ENCODE peak calls at places on chromosomes 7 and 10, in eight cellular contexts. U, I, W, R, X, J, Z and P are unnamed samples.

GRCh38 chr7:159197066-159197975 is 52.7 kb upstream of the VIPR2 start:
- DNase-seq in Z (no peak), U (no peak), J (no peak), W (peak; percentile 23), I (no peak), R (no peak), X (peak; percentile 74), P (no peak)

GRCh38 chr7:101816499-101817030 is 861 bp upstream of the CUX1 start:
- DNase-seq in J (no peak), Z (peak; percentile 56), X (peak; percentile 45), R (peak; percentile 33), W (no peak), U (no peak), I (peak; percentile 44), P (no peak)

GRCh38 chr10:110803830-110804338 is 67.8 kb upstream of the PDCD4 start:
- DNase-seq in X (peak; percentile 61), I (peak; percentile 49), Z (peak; percentile 66), R (peak; percentile 58), U (no peak), J (peak; percentile 34), W (peak; percentile 77), P (no peak)

GRCh38 chr7:100351657-100352058 is 6.3 kb upstream of the PILRB start:
- DNase-seq in J (no peak), R (no peak), U (no peak), X (no peak), Z (no peak), I (no peak), W (no peak), P (no peak)

GRCh38 chr10:95767884-95768556 is 12.1 kb downstream of the ENTPD1 start:
- DNase-seq in Z (peak; percentile 56), X (no peak), J (peak; percentile 36), U (no peak), W (no peak), I (peak; percentile 82), R (no peak), P (no peak)

GRCh38 chr10:69359089-69360025 is 57.4 kb downstream of the TACR2 start:
- DNase-seq in R (no peak), W (no peak), X (peak; percentile 73), I (peak; percentile 68), J (peak; percentile 25), U (no peak), Z (peak; percentile 77), P (no peak)

GRCh38 chr7:102453319-102453718 is 11.3 kb downstream of the ALKBH4 start:
- DNase-seq in U (no peak), J (no peak), W (no peak), R (no peak), X (no peak), Z (no peak), I (no peak), P (no peak)

GRCh38 chr7:50348469-50349162 is 44.1 kb downstream of the IKZF1 start:
- DNase-seq in Z (no peak), X (no peak), R (no peak), I (no peak), U (no peak), J (no peak), W (no peak), P (no peak)

GRCh38 chr10:71747808-71748523 is 25.4 kb downstream of the VSIR start:
- DNase-seq in X (no peak), W (no peak), Z (no peak), J (no peak), R (no peak), I (no peak), U (no peak), P (no peak)

GRCh38 chr7:52719677-52720076 is 315.8 kb upstream of the POM121L12 start:
- DNase-seq in I (no peak), R (no peak), Z (no peak), U (no peak), W (no peak), J (peak; percentile 25), X (no peak), P (no peak)

GRCh38 chr10:33306126-33306525 is 28.3 kb downstream of the NRP1 start:
- DNase-seq in W (no peak), X (no peak), Z (peak; percentile 50), R (no peak), I (peak; percentile 79), J (peak; percentile 46), U (no peak), P (no peak)

GRCh38 chr7:130566168-130566897 is 74.4 kb downstream of the MEST start:
- DNase-seq in X (no peak), R (peak; percentile 24), J (peak; percentile 32), W (no peak), Z (peak; percentile 98), U (no peak), I (peak; percentile 62), P (no peak)

GRCh38 chr7:30027915-30028748 is at the start of gene PLEKHA8:
- DNase-seq in U (peak; percentile 87), Z (peak; percentile 90), W (peak; percentile 94), X (peak; percentile 85), I (peak; percentile 82), J (peak; percentile 89), R (peak; percentile 80), P (peak; percentile 95)

GRCh38 chr7:118068-118802 is 74.1 kb upstream of the FAM20C start:
- DNase-seq in U (no peak), X (no peak), J (no peak), Z (no peak), R (no peak), W (no peak), I (no peak), P (no peak)

GRCh38 chr7:100827330-100828226 is at the start of gene EPHB4:
- DNase-seq in Z (peak; percentile 90), I (peak; percentile 89), W (peak; percentile 98), R (peak; percentile 44), J (peak; percentile 91), U (peak; percentile 76), X (peak; percentile 80), P (peak; percentile 92)

GRCh38 chr7:33673029-33673700 is 232.2 kb upstream of the BMPER start:
- DNase-seq in W (peak; percentile 80), I (no peak), X (no peak), R (no peak), Z (no peak), U (no peak), J (no peak), P (no peak)
- TF ChIP-seq CTCF in W (peak; percentile 73), I (no peak), X (no peak), R (no peak), Z (no peak), U (no peak), J (no peak), P (no peak)

GRCh38 chr7:117220836-117221235 is 102.0 kb downstream of the WNT2 start:
- DNase-seq in R (no peak), J (no peak), W (peak; percentile 47), U (no peak), Z (no peak), I (no peak), X (no peak), P (no peak)

GRCh38 chr7:117217121-117217520 is 105.7 kb downstream of the WNT2 start:
- DNase-seq in J (no peak), Z (no peak), R (no peak), X (no peak), I (no peak), U (no peak), W (no peak), P (no peak)

GRCh38 chr7:117217636-117218035 is 105.2 kb downstream of the WNT2 start:
- DNase-seq in Z (peak; percentile 33), R (no peak), X (no peak), U (no peak), I (peak; percentile 26), J (peak; percentile 59), W (no peak), P (no peak)

GRCh38 chr7:117219485-117219884 is 103.4 kb downstream of the WNT2 start:
- DNase-seq in Z (peak; percentile 19), I (peak; percentile 28), W (no peak), X (peak; percentile 6), J (no peak), U (no peak), R (no peak), P (no peak)

DNA sequence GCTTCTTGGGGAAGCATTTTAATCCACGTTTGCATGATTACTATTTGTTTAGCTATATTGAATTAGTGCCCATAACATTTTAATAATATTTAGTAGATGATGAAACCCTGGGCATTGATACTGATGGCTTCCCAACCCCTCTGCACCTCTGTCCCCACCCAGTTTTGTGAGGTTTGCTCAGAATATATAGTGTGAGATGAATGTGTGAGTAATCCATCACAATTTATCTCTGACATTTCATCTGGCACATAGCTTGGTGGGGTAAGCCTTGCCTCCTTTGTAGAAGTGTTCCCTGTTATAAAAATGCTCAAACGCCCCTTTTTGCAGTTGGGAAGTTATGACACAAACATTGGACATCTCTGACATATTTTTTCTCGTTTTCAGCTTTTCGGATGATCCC is 104.2 kb downstream of the WNT2 start:
- DNase-seq in U (no peak), Z (no peak), I (no peak), R (no peak), W (no peak), J (no peak), X (no peak), P (no peak)
- TF ChIP-seq CTCF in U (no peak), Z (no peak), I (no peak), R (no peak), W (no peak), J (no peak), X (no peak), P (no peak)

GRCh38 chr7:14602851-14603250 is 299.7 kb downstream of the DGKB start:
- DNase-seq in J (no peak), U (no peak), Z (no peak), X (no peak), W (no peak), R (no peak), I (no peak), P (no peak)

GRCh38 chr7:14598978-14599377 is 303.6 kb downstream of the DGKB start:
- DNase-seq in J (peak; percentile 14), I (peak; percentile 62), X (peak; percentile 16), W (no peak), R (no peak), Z (peak; percentile 3), U (no peak), P (no peak)

GRCh38 chr7:14606101-14606500 is 296.4 kb downstream of the DGKB start:
- DNase-seq in Z (peak; percentile 40), J (peak; percentile 17), U (no peak), X (no peak), I (no peak), W (no peak), R (no peak), P (no peak)

GRCh38 chr7:14600766-14601367 is 301.7 kb downstream of the DGKB start:
- DNase-seq in J (no peak), W (no peak), I (no peak), X (no peak), Z (no peak), R (no peak), U (no peak), P (peak; percentile 8)

GRCh38 chr7:14604606-14605005 is 297.9 kb downstream of the DGKB start:
- DNase-seq in X (peak; percentile 5), U (no peak), R (no peak), Z (no peak), W (no peak), I (peak; percentile 14), J (peak; percentile 38), P (no peak)
- TF ChIP-seq CTCF in X (no peak), U (no peak), R (no peak), Z (no peak), W (no peak), I (no peak), J (no peak), P (no peak)

GRCh38 chr10:77290528-77291155 is 347.0 kb downstream of the KCNMA1 start:
- DNase-seq in Z (peak; percentile 64), W (no peak), U (no peak), I (peak; percentile 55), R (no peak), X (peak; percentile 31), J (peak; percentile 93), P (no peak)
- TF ChIP-seq CTCF in Z (no peak), W (no peak), U (no peak), I (no peak), R (no peak), X (no peak), J (no peak), P (no peak)